ENCODE peak calls at places on chromosomes 6 and 20, in five cellular contexts. E is keratinocyte; V is CD4-positive, alpha-beta T cell; A is WERI-Rb-1; Z is fibroblast of villous mesenchyme. U is an unnamed sample.

GRCh38 chr6:117167520-117168271 is 97.7 kb upstream of the VGLL2 start:
- DNase-seq in E (peak), Z (no peak), A (peak), V (no peak), U (no peak)

GRCh38 chr6:38975621-38976049 is 72.9 kb upstream of the GLP1R start:
- DNase-seq in A (no peak), V (no peak), E (no peak), Z (peak), U (no peak)

GRCh38 chr6:30556714-30556963 is 350 bp upstream of the GNL1 start:
- DNase-seq in V (peak), E (no peak), A (peak), Z (no peak), U (peak)

GRCh38 chr6:118377711-118378414 is 170.2 kb upstream of the PLN start:
- DNase-seq in Z (no peak), A (no peak), E (no peak), V (no peak), U (peak)

GRCh38 chr20:62723351-62723750 is 14.7 kb downstream of the NTSR1 start:
- DNase-seq in E (no peak), V (no peak), Z (no peak), A (peak), U (no peak)

GRCh38 chr20:3670945-3671344 is 7.7 kb upstream of the GFRA4 start:
- DNase-seq in V (no peak), Z (no peak), A (no peak), E (no peak), U (no peak)

GRCh38 chr6:12119085-12119588 is 107.0 kb downstream of the HIVEP1 start:
- DNase-seq in V (peak), E (no peak), A (no peak), Z (no peak), U (no peak)

GRCh38 chr20:36572701-36573102 is 695 bp upstream of the TGIF2 start:
- DNase-seq in V (peak), E (no peak), A (no peak), Z (peak), U (no peak)

GRCh38 chr6:19024737-19025136 is 637.6 kb downstream of the RNF144B start:
- DNase-seq in E (no peak), Z (peak), A (peak), V (no peak), U (peak)

GRCh38 chr6:97497713-97498331 is 214.8 kb upstream of the MMS22L start:
- DNase-seq in Z (peak), V (peak), A (peak), E (peak), U (peak)

GRCh38 chr6:16056263-16056870 is 72.5 kb upstream of the MYLIP start:
- DNase-seq in E (no peak), A (no peak), V (no peak), Z (peak), U (no peak)

GRCh38 chr6:123997223-123997622 is 193.6 kb downstream of the NKAIN2 start:
- DNase-seq in V (no peak), A (no peak), Z (no peak), E (no peak), U (no peak)

GRCh38 chr20:10090588-10091166 is 55.9 kb downstream of the ANKEF1 start:
- DNase-seq in A (peak), Z (peak), E (no peak), V (no peak), U (peak)

GRCh38 chr6:105359419-105360366 is 43.2 kb downstream of the PREP start:
- DNase-seq in E (peak), Z (peak), V (no peak), A (no peak), U (no peak)

GRCh38 chr6:165893431-165893830 is 230.4 kb upstream of the PDE10A start:
- DNase-seq in Z (no peak), E (no peak), A (no peak), V (no peak), U (no peak)

GRCh38 chr6:107656883-107657282 is 167.0 kb downstream of the SOBP start:
- DNase-seq in E (no peak), V (no peak), A (no peak), Z (no peak), U (no peak)

GRCh38 chr20:40683221-40683893 is 5.7 kb downstream of the MAFB start:
- DNase-seq in V (no peak), A (no peak), Z (no peak), E (no peak), U (no peak)

GRCh38 chr20:37209661-37210314 is 30.4 kb upstream of the MROH8 start:
- DNase-seq in A (peak), V (no peak), E (no peak), Z (no peak), U (no peak)

DNA sequence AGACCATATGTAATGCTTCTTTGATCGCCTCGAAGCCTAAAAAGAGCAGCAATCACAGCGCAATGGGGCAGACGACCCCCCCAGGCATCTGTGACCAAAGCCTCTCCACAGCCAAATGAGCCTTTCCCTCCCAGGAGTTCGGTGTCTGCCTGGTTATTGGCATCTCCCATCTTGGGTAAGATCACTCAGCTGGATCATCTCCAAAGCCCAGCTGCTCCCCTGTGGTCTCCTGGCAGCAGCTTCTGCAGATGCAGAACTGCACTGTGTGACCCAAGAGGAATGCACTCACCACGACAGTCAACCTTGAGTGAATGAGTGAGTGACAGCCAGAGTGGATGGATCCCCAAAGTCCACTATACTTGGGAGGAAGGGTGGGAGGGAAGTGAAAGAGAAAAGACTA is 44.8 kb upstream of the IYD start:
- DNase-seq in Z (no peak), A (no peak), E (no peak), V (no peak), U (no peak)
- TF ChIP-seq CTCF in Z (no peak), A (no peak), E (no peak), V (no peak), U (no peak)

GRCh38 chr6:63814459-63814858 is 178.9 kb downstream of the PHF3 start:
- DNase-seq in A (no peak), Z (no peak), V (no peak), E (no peak), U (no peak)
- TF ChIP-seq CTCF in A (no peak), Z (no peak), V (no peak), E (no peak), U (no peak)

GRCh38 chr6:45789238-45789637 is 226.4 kb downstream of the CLIC5 start:
- DNase-seq in E (no peak), A (no peak), V (no peak), Z (no peak), U (no peak)
- TF ChIP-seq CTCF in E (no peak), A (no peak), V (no peak), Z (no peak), U (no peak)

GRCh38 chr6:40732878-40733277 is 145.7 kb upstream of the LRFN2 start:
- DNase-seq in V (no peak), Z (peak), E (no peak), A (no peak), U (no peak)
- TF ChIP-seq CTCF in V (no peak), Z (no peak), E (no peak), A (no peak), U (no peak)

GRCh38 chr6:29414588-29414987 is at the start of gene OR12D1:
- DNase-seq in V (no peak), E (peak), A (no peak), Z (no peak), U (no peak)
- TF ChIP-seq CTCF in V (no peak), E (no peak), A (peak), Z (no peak), U (no peak)

DNA sequence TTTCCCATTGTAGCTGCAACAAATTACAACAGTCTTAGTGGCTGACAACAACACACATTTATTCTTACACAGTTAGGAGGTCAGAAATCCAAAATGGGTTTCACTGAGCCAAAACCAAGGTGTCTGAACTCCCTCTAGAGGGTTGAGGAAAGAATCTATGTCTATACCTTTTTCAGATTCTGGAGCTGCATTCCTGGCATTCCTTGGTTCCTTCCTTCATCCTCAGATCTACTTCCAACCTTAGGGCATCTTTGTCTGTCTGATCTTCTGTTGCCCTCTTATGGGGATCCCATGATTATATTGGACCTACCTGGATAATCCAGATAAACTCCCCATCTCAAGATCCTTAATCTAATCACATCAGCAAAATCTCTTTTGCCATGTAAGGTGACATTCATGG is 540.9 kb upstream of the MAP3K7 start:
- DNase-seq in E (no peak), V (no peak), Z (no peak), A (no peak), U (no peak)
- TF ChIP-seq CTCF in E (no peak), V (no peak), Z (no peak), A (no peak), U (no peak)

GRCh38 chr20:38447931-38448675 is 13.0 kb upstream of the SNHG17 start:
- DNase-seq in V (no peak), E (no peak), Z (no peak), A (no peak), U (no peak)
- TF ChIP-seq CTCF in V (no peak), E (no peak), Z (no peak), A (no peak), U (no peak)

GRCh38 chr6:41785689-41786450 is 1.6 kb upstream of the TOMM6 start:
- DNase-seq in Z (peak), A (no peak), V (no peak), E (no peak), U (no peak)

GRCh38 chr6:41786451-41787218 is 859 bp upstream of the TOMM6 start:
- DNase-seq in Z (peak), E (no peak), A (peak), V (peak), U (peak)

GRCh38 chr6:41785254-41785653 is 2.2 kb upstream of the TOMM6 start:
- DNase-seq in A (no peak), V (no peak), Z (no peak), E (no peak), U (no peak)

GRCh38 chr6:41789390-41789724 is 1.9 kb downstream of the TOMM6 start:
- DNase-seq in Z (no peak), E (no peak), V (no peak), A (no peak), U (no peak)

GRCh38 chr6:41787219-41787917 is at the start of gene TOMM6:
- DNase-seq in A (peak), E (peak), Z (peak), V (peak), U (peak)
- TF ChIP-seq CTCF in A (peak), E (no peak), Z (peak), V (peak), U (peak)